ENCODE peak calls at places on chromosomes 12 and 14, in ten cellular contexts. F is lung, S is WTC11, A is HepG2, T is foreskin keratinocyte, X is AG09309, H is HFF-Myc, E is nephron progenitor cell, V is astrocyte of the spinal cord, M is mesothelial cell of epicardium. K is an unnamed sample.

GRCh38 chr14:104794641-104795467 is 694 bp downstream of the AKT1 start:
- DNase-seq in F (no peak), S (no peak), A (no peak), T (no peak), X (no peak), H (no peak), E (peak), V (peak), M (no peak), K (peak)

GRCh38 chr12:94740601-94741362 is 90.4 kb upstream of the TMCC3 start:
- DNase-seq in F (no peak), S (peak), A (no peak), T (no peak), X (no peak), H (no peak), E (peak), V (no peak), M (no peak), K (no peak)

GRCh38 chr12:53096089-53096741 is 1.3 kb upstream of the IGFBP6 start:
- DNase-seq in F (peak), S (peak), A (no peak), T (peak), X (peak), H (no peak), E (peak), V (peak), M (no peak), K (no peak)

GRCh38 chr12:107225626-107226025 is 132.3 kb upstream of the CRY1 start:
- DNase-seq in F (no peak), S (peak), A (peak), T (peak), X (no peak), H (no peak), E (no peak), V (peak), M (no peak), K (no peak)

GRCh38 chr12:56645201-56645716 is 525 bp downstream of the ATP5F1B start:
- DNase-seq in F (no peak), S (no peak), A (no peak), T (no peak), X (no peak), H (no peak), E (peak), V (peak), M (no peak), K (peak)

GRCh38 chr12:39627914-39628313 is 8.3 kb upstream of the ABCD2 start:
- DNase-seq in F (no peak), S (no peak), A (no peak), T (no peak), X (no peak), H (no peak), E (no peak), V (no peak), M (no peak), K (no peak)

GRCh38 chr14:54450535-54450934 is 9.4 kb upstream of the CNIH1 start:
- DNase-seq in F (no peak), S (no peak), A (no peak), T (no peak), X (no peak), H (peak), E (no peak), V (peak), M (no peak), K (no peak)

GRCh38 chr14:72740966-72741835 is 152.7 kb downstream of the DPF3 start:
- DNase-seq in F (no peak), S (no peak), A (no peak), T (no peak), X (no peak), H (no peak), E (no peak), V (no peak), M (no peak), K (no peak)

GRCh38 chr12:55931780-55932545 is 1.0 kb downstream of the DGKA start:
- DNase-seq in F (no peak), S (peak), A (no peak), T (no peak), X (no peak), H (no peak), E (peak), V (peak), M (peak), K (peak)

GRCh38 chr12:24233519-24234246 is 284.2 kb upstream of the SOX5 start:
- DNase-seq in F (no peak), S (no peak), A (no peak), T (peak), X (no peak), H (no peak), E (no peak), V (no peak), M (no peak), K (no peak)

GRCh38 chr12:74689071-74689655 is 151.5 kb downstream of the ATXN7L3B start:
- DNase-seq in F (no peak), S (no peak), A (peak), T (peak), X (peak), H (peak), E (no peak), V (peak), M (no peak), K (peak)

GRCh38 chr14:55780156-55780946 is 200.3 kb downstream of the KTN1 start:
- DNase-seq in F (peak), S (no peak), A (no peak), T (peak), X (peak), H (no peak), E (no peak), V (peak), M (no peak), K (peak)

GRCh38 chr12:132148368-132149045 is 4.2 kb downstream of the NOC4L start:
- DNase-seq in F (no peak), S (no peak), A (no peak), T (no peak), X (no peak), H (no peak), E (no peak), V (no peak), M (no peak), K (no peak)

GRCh38 chr12:97609957-97610356 is 147.4 kb downstream of the RMST start:
- DNase-seq in F (no peak), S (no peak), A (no peak), T (no peak), X (no peak), H (no peak), E (no peak), V (no peak), M (no peak), K (no peak)

DNA sequence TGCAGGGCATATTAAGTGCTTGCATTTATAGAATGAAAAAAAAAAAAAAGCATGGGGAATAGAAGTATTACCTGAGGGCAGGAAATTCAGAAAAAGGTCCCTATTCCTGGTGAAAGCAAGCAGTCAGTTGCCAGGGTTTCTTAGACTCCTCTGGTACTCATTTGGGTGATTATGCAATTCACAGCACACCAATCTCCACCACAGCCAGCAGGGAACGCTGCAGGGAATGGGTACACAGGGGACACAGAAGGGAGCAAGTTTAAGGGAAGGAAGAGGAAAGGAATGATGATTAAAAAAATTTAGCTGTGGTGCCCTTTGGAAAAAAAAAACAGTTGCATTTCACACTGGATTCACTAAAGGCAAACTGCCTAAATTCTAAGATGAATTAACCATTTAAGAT is 14.2 kb downstream of the BLTP3B start:
- DNase-seq in F (no peak), S (peak), A (peak), T (peak), X (no peak), H (peak), E (peak), V (peak), M (no peak), K (peak)
- TF ChIP-seq CTCF in F (no peak), S (no peak), A (peak), T (peak), X (peak), H (peak), E (no peak), V (peak), M (no peak), K (peak)

GRCh38 chr14:93789366-93790130 is 1.3 kb upstream of the PRIMA1 start:
- DNase-seq in F (no peak), S (peak), A (no peak), T (peak), X (no peak), H (no peak), E (no peak), V (no peak), M (no peak), K (no peak)
- TF ChIP-seq CTCF in F (no peak), S (no peak), A (peak), T (no peak), X (no peak), H (no peak), E (no peak), V (no peak), M (no peak), K (no peak)

GRCh38 chr12:66637693-66638301 is 41.1 kb downstream of the GRIP1 start:
- DNase-seq in F (no peak), S (no peak), A (no peak), T (no peak), X (no peak), H (no peak), E (no peak), V (peak), M (no peak), K (no peak)

GRCh38 chr12:66641057-66641456 is 37.8 kb downstream of the GRIP1 start:
- DNase-seq in F (no peak), S (no peak), A (no peak), T (no peak), X (no peak), H (no peak), E (no peak), V (no peak), M (no peak), K (no peak)

GRCh38 chr12:66636771-66637170 is 42.1 kb downstream of the GRIP1 start:
- DNase-seq in F (no peak), S (no peak), A (no peak), T (no peak), X (no peak), H (no peak), E (peak), V (no peak), M (no peak), K (peak)

GRCh38 chr12:66633676-66634075 is 45.2 kb downstream of the GRIP1 start:
- DNase-seq in F (peak), S (no peak), A (no peak), T (peak), X (no peak), H (no peak), E (no peak), V (peak), M (no peak), K (no peak)

GRCh38 chr12:66638666-66639065 is 40.2 kb downstream of the GRIP1 start:
- DNase-seq in F (no peak), S (no peak), A (no peak), T (no peak), X (no peak), H (no peak), E (no peak), V (no peak), M (no peak), K (no peak)
- TF ChIP-seq CTCF in F (no peak), S (no peak), A (no peak), T (no peak), X (no peak), H (no peak), E (no peak), V (no peak), M (no peak), K (no peak)

GRCh38 chr14:103131580-103131979 is 8.3 kb downstream of the TNFAIP2 start:
- DNase-seq in F (no peak), S (no peak), A (no peak), T (no peak), X (no peak), H (no peak), E (no peak), V (no peak), M (no peak), K (no peak)
- TF ChIP-seq CTCF in F (no peak), S (no peak), A (no peak), T (no peak), X (no peak), H (no peak), E (no peak), V (no peak), M (no peak), K (no peak)

GRCh38 chr12:125346361-125346760 is 281.1 kb downstream of the AACS start:
- DNase-seq in F (no peak), S (no peak), A (no peak), T (no peak), X (no peak), H (no peak), E (no peak), V (no peak), M (no peak), K (no peak)
- TF ChIP-seq CTCF in F (no peak), S (no peak), A (peak), T (peak), X (no peak), H (no peak), E (no peak), V (no peak), M (no peak), K (peak)

DNA sequence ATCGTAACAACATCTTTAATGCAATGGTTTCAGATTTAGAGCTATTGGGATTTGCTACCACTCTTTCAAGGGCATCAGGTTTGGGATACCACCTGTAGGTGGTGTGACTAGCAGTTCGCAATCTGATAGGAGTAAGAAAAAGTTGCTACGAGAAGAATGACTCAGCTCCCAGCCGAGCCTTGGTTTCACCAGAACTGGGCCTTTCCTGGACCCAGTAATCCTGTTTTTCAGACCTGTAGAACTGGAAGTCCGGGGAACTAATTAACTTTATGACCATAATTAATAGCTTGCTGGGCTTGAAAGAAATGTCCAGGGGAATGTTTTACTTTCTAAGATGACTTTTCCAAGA is 770 bp downstream of the ABHD4 start:
- DNase-seq in F (peak), S (no peak), A (peak), T (peak), X (no peak), H (no peak), E (no peak), V (peak), M (no peak), K (peak)
- TF ChIP-seq CTCF in F (no peak), S (no peak), A (peak), T (peak), X (peak), H (no peak), E (no peak), V (peak), M (no peak), K (peak)

GRCh38 chr12:2284321-2284813 is 231.6 kb downstream of the CACNA1C start:
- DNase-seq in F (no peak), S (no peak), A (no peak), T (no peak), X (no peak), H (no peak), E (no peak), V (peak), M (no peak), K (peak)

GRCh38 chr12:2281446-2281845 is 228.7 kb downstream of the CACNA1C start:
- DNase-seq in F (no peak), S (no peak), A (no peak), T (no peak), X (no peak), H (no peak), E (no peak), V (no peak), M (no peak), K (no peak)

GRCh38 chr12:2283910-2284309 is 231.1 kb downstream of the CACNA1C start:
- DNase-seq in F (no peak), S (no peak), A (no peak), T (no peak), X (no peak), H (no peak), E (no peak), V (peak), M (no peak), K (peak)

GRCh38 chr12:2283480-2283879 is 230.7 kb downstream of the CACNA1C start:
- DNase-seq in F (no peak), S (no peak), A (no peak), T (no peak), X (no peak), H (no peak), E (no peak), V (no peak), M (no peak), K (no peak)

DNA sequence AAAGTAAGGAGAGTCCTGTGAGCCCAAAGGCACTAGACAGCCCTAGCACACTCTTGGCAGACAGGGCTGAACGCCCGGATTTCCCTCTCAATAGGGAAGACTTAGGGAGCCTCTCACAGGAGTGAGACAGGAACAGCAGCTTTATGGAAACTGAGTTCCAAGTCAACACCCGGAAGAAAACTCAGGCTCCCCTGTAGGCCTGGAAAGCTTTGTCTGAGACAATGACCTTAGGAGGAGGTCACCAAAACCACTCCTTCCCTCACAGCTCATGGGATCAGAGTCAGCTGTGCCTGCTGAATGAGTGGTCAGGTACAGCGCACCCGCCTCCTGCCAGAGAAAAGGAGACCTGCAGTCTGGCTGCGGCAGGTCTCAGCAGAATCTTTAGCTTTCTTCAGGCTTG is 229.5 kb downstream of the CACNA1C start:
- DNase-seq in F (no peak), S (peak), A (peak), T (no peak), X (no peak), H (no peak), E (no peak), V (no peak), M (no peak), K (peak)
- TF ChIP-seq CTCF in F (no peak), S (no peak), A (peak), T (no peak), X (peak), H (no peak), E (no peak), V (peak), M (no peak), K (peak)

K was measured in hepatocyte.